ENCODE peak calls at places on chromosomes 3 and 15, in six cellular contexts. F is EL; C is NCI-H2171 treated with DMSO at 0.1 percent for 48 hours; P is M059J; D is activated naive CD8-positive, alpha-beta T cell treated with anti-CD3 and anti-CD28 coated beads, Interleukin-2, amount 10 ng/mL, durations not matched to agents 7 days and 5 days; G is HEK293T. K is an unnamed sample.

GRCh38 chr3:43015572-43016512 is 36.7 kb downstream of the GASK1A start:
- DNase-seq in F (no peak), C (no peak), P (no peak), D (no peak), G (no peak), K (no peak)

GRCh38 chr3:65503776-65504175 is 534.9 kb downstream of the MAGI1 start:
- DNase-seq in F (no peak), C (no peak), P (no peak), D (no peak), G (no peak), K (no peak)

GRCh38 chr15:47384776-47385175 is 332.5 kb upstream of the SEMA6D start:
- DNase-seq in F (no peak), C (no peak), P (no peak), D (no peak), G (no peak), K (no peak)

GRCh38 chr3:13535905-13536304 is 13.0 kb upstream of the FBLN2 start:
- DNase-seq in F (no peak), C (peak), P (no peak), D (no peak), G (no peak), K (no peak)

GRCh38 chr3:180804871-180805430 is 107.5 kb upstream of the FXR1 start:
- DNase-seq in F (peak), C (no peak), P (peak), D (no peak), G (peak), K (no peak)

GRCh38 chr3:35665390-35666055 is 26.2 kb downstream of the ARPP21 start:
- DNase-seq in F (no peak), C (no peak), P (no peak), D (no peak), G (no peak), K (no peak)

GRCh38 chr15:80003171-80003570 is 32.2 kb upstream of the BCL2A1 start:
- DNase-seq in F (no peak), C (peak), P (no peak), D (no peak), G (no peak), K (no peak)

GRCh38 chr15:50880651-50881114 is 27.8 kb upstream of the AP4E1 start:
- DNase-seq in F (peak), C (no peak), P (peak), D (no peak), G (no peak), K (no peak)

GRCh38 chr3:185866555-185866954 is 41.7 kb upstream of the IGF2BP2 start:
- DNase-seq in F (no peak), C (no peak), P (no peak), D (no peak), G (no peak), K (no peak)

GRCh38 chr3:179071161-179071568 is 444 bp downstream of the ZMAT3 start:
- DNase-seq in F (peak), C (peak), P (peak), D (no peak), G (peak), K (no peak)

GRCh38 chr3:100561459-100562158 is 47.8 kb upstream of the ADGRG7 start:
- DNase-seq in F (peak), C (no peak), P (peak), D (no peak), G (no peak), K (no peak)

GRCh38 chr3:79551997-79552396 is 215.8 kb downstream of the ROBO1 start:
- DNase-seq in F (no peak), C (no peak), P (no peak), D (no peak), G (peak), K (no peak)

GRCh38 chr3:99111235-99111634 is 209.7 kb upstream of the DCBLD2 start:
- DNase-seq in F (no peak), C (no peak), P (peak), D (no peak), G (no peak), K (no peak)

GRCh38 chr3:32959370-32959769 is 7.9 kb downstream of the CCR4 start:
- DNase-seq in F (no peak), C (no peak), P (no peak), D (no peak), G (no peak), K (no peak)

GRCh38 chr3:125140817-125141595 is 71.5 kb downstream of the SLC12A8 start:
- DNase-seq in F (no peak), C (no peak), P (peak), D (no peak), G (no peak), K (no peak)

GRCh38 chr3:182533394-182533793 is 259.9 kb upstream of the ATP11B start:
- DNase-seq in F (no peak), C (peak), P (peak), D (no peak), G (no peak), K (no peak)

GRCh38 chr15:80162059-80162554 is 9.3 kb downstream of the FAH start:
- DNase-seq in F (no peak), C (no peak), P (no peak), D (no peak), G (no peak), K (no peak)

GRCh38 chr3:38247366-38248035 is 18.1 kb upstream of the SLC22A13 start:
- DNase-seq in F (peak), C (no peak), P (peak), D (no peak), G (peak), K (peak)